ENCODE peak calls at places on chromosomes 3 and 15, in five cellular contexts. One of them, this sample, is unnamed.

GRCh38 chr3:117763561-117763960 is 1054.0 kb downstream of the TUSC7 start:
- DNase-seq in HCT116: no peak
- DNase-seq in GM12891: no peak
- DNase-seq in transverse colon: no peak
- DNase-seq in stomach: no peak
- DNase-seq in this sample: no peak

GRCh38 chr3:66803706-66804496 is 194.2 kb upstream of the KBTBD8 start:
- DNase-seq in HCT116: no peak
- DNase-seq in GM12891: no peak
- DNase-seq in transverse colon: no peak
- DNase-seq in stomach: no peak
- DNase-seq in this sample: no peak

GRCh38 chr15:64528871-64529270 is 68.5 kb downstream of the ZNF609 start:
- DNase-seq in HCT116: no peak
- DNase-seq in GM12891: no peak
- DNase-seq in transverse colon: no peak
- DNase-seq in stomach: no peak
- DNase-seq in this sample: no peak

GRCh38 chr15:94041731-94042130 is 189.6 kb upstream of the MCTP2 start:
- DNase-seq in HCT116: no peak
- DNase-seq in GM12891: no peak
- DNase-seq in transverse colon: no peak
- DNase-seq in stomach: no peak
- DNase-seq in this sample: no peak

GRCh38 chr3:15017191-15017590 is 47.9 kb downstream of the MRPS25 start:
- DNase-seq in HCT116: no peak
- DNase-seq in GM12891: no peak
- DNase-seq in transverse colon: no peak
- DNase-seq in stomach: no peak
- DNase-seq in this sample: no peak

GRCh38 chr3:133547432-133548041 is 25.9 kb upstream of the CDV3 start:
- DNase-seq in HCT116: no peak
- DNase-seq in GM12891: no peak
- DNase-seq in transverse colon: no peak
- DNase-seq in stomach: peak; percentile 78
- DNase-seq in this sample: no peak

GRCh38 chr3:62376906-62377865 is 3.8 kb upstream of the FEZF2 start:
- DNase-seq in HCT116: no peak
- DNase-seq in GM12891: no peak
- DNase-seq in transverse colon: no peak
- DNase-seq in stomach: no peak
- DNase-seq in this sample: no peak

GRCh38 chr15:100794008-100794407 is 85.6 kb upstream of the ALDH1A3 start:
- DNase-seq in HCT116: no peak
- DNase-seq in GM12891: no peak
- DNase-seq in transverse colon: no peak
- DNase-seq in stomach: no peak
- DNase-seq in this sample: no peak

GRCh38 chr3:113663761-113664160 is 32.7 kb downstream of the USF3 start:
- DNase-seq in HCT116: no peak
- DNase-seq in GM12891: no peak
- DNase-seq in transverse colon: no peak
- DNase-seq in stomach: no peak
- DNase-seq in this sample: no peak
- TF ChIP-seq POLR2A in HCT116: no peak
- TF ChIP-seq POLR2A in GM12891: no peak
- TF ChIP-seq POLR2A in transverse colon: no peak
- TF ChIP-seq POLR2A in stomach: no peak
- TF ChIP-seq POLR2A in this sample: no peak

GRCh38 chr3:49716691-49717538 is 2.6 kb downstream of the AMIGO3 start:
- DNase-seq in HCT116: no peak
- DNase-seq in GM12891: no peak
- DNase-seq in transverse colon: no peak
- DNase-seq in stomach: no peak
- DNase-seq in this sample: no peak
- TF ChIP-seq POLR2A in HCT116: no peak
- TF ChIP-seq POLR2A in GM12891: no peak
- TF ChIP-seq POLR2A in transverse colon: no peak
- TF ChIP-seq POLR2A in stomach: no peak
- TF ChIP-seq POLR2A in this sample: no peak

DNA sequence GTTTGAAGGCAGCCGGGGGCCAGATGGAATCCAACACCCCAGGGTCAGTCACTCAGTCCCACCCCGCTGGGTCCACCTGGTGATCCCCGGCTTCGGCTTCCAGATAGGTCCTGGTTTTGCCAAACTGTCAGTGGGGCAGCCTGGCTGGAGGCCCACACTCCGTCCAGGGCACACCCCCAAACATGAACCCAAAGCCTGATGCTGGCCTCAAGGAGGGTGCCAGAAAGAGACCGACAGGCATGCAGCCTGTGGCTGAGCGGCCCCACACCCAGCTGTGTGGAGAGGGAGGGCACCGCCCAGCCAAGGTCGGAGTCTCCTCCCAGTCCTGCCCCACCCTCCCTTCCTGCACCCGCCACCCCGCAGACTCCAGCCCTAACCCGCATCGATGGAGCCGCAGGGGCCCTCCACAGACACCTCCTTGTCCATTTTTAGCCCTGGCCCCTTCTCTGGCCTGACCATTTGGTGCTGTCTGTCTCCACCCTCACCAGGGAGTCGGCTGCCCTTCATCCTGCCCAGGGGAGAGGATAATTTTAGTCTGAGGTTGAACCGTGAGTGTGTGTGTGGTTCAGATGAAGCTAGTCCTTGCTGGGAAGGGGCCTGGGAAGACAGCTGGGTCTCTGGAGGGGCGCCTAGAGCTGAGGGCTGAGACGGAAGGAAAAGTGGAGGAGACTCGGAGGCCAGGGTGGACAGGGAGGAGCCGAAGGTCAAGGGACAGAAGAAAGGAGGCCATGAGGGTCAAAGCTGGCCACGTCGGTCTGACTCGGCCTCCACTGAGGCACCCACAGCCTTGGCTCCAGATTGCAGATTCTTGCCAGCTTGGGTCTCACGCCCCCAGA is 23.1 kb downstream of the TNK2 start:
- DNase-seq in HCT116: no peak
- DNase-seq in GM12891: no peak
- DNase-seq in transverse colon: peak; percentile 71
- DNase-seq in stomach: no peak
- DNase-seq in this sample: peak; percentile 29
- TF ChIP-seq POLR2A in HCT116: no peak
- TF ChIP-seq POLR2A in GM12891: no peak
- TF ChIP-seq POLR2A in transverse colon: no peak
- TF ChIP-seq POLR2A in stomach: no peak
- TF ChIP-seq POLR2A in this sample: no peak

GRCh38 chr3:129892857-129893615 is 475 bp downstream of the TMCC1 start:
- DNase-seq in HCT116: no peak
- DNase-seq in GM12891: peak; percentile 68
- DNase-seq in transverse colon: peak; percentile 74
- DNase-seq in stomach: no peak
- DNase-seq in this sample: peak; percentile 87

GRCh38 chr3:129892486-129892856 is 1.0 kb downstream of the TMCC1 start:
- DNase-seq in HCT116: no peak
- DNase-seq in GM12891: no peak
- DNase-seq in transverse colon: no peak
- DNase-seq in stomach: no peak
- DNase-seq in this sample: no peak

GRCh38 chr3:129893616-129894070 is at the start of gene TMCC1:
- DNase-seq in HCT116: peak; percentile 89
- DNase-seq in GM12891: peak; percentile 86
- DNase-seq in transverse colon: peak; percentile 92
- DNase-seq in stomach: peak; percentile 93
- DNase-seq in this sample: peak; percentile 95

GRCh38 chr3:129897026-129897425 is 3.5 kb upstream of the TMCC1 start:
- DNase-seq in HCT116: no peak
- DNase-seq in GM12891: no peak
- DNase-seq in transverse colon: no peak
- DNase-seq in stomach: no peak
- DNase-seq in this sample: no peak
- TF ChIP-seq POLR2A in HCT116: no peak
- TF ChIP-seq POLR2A in GM12891: no peak
- TF ChIP-seq POLR2A in transverse colon: no peak
- TF ChIP-seq POLR2A in stomach: no peak
- TF ChIP-seq POLR2A in this sample: no peak

GRCh38 chr3:159904911-159905310 is 83.7 kb upstream of the IL12A start:
- DNase-seq in HCT116: no peak
- DNase-seq in GM12891: no peak
- DNase-seq in transverse colon: no peak
- DNase-seq in stomach: no peak
- DNase-seq in this sample: no peak
- TF ChIP-seq POLR2A in HCT116: no peak
- TF ChIP-seq POLR2A in GM12891: no peak
- TF ChIP-seq POLR2A in transverse colon: no peak
- TF ChIP-seq POLR2A in stomach: no peak
- TF ChIP-seq POLR2A in this sample: no peak

DNA sequence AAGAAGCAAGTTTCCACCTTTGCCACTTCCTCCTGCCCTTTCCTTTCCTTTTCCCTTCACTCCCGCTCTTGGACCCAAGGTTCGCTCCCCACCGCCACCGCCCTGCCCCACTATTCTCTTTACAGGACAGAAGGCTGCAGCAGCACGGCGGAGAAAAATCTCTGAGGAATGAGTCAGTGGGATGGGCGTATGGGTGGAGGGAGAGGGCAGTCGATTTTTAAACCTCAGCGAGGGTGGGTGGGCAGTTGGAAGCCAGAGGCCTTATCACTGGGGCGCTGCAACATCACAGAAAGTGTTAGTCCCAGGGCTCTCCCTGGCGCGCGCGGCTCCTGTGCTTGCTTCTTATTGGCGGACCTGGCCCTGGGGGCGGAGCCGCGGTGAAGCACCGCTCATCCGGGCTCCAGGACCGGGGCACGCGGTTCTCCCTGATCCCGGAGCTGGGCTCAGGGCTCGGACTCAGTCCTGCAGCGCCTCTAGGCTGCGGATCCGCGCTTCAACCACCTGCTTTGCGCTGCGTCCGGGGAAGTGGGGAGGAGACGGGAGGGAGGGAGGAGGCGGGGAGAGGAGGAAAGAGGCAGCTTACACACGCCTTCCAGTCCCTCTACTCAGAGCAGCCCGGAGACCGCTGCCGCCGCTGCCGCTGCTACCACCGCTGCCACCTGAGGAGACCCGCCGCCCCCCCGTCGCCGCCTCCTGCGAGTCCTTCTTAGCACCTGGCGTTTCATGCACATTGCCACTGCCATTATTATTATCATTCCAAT is at the start of gene ALCAM:
- DNase-seq in HCT116: peak; percentile 97
- DNase-seq in GM12891: peak; percentile 49
- DNase-seq in transverse colon: peak; percentile 93
- DNase-seq in stomach: peak; percentile 96
- DNase-seq in this sample: peak; percentile 39
- TF ChIP-seq POLR2A in HCT116: no peak
- TF ChIP-seq POLR2A in GM12891: peak; percentile 48
- TF ChIP-seq POLR2A in transverse colon: peak; percentile 87
- TF ChIP-seq POLR2A in stomach: peak; percentile 90
- TF ChIP-seq POLR2A in this sample: no peak

GRCh38 chr3:53161345-53161819 is 373 bp downstream of the PRKCD start:
- DNase-seq in HCT116: no peak
- DNase-seq in GM12891: no peak
- DNase-seq in transverse colon: peak; percentile 57
- DNase-seq in stomach: no peak
- DNase-seq in this sample: peak; percentile 38

GRCh38 chr3:53161820-53162671 is 1.0 kb downstream of the PRKCD start:
- DNase-seq in HCT116: no peak
- DNase-seq in GM12891: peak; percentile 68
- DNase-seq in transverse colon: peak; percentile 57
- DNase-seq in stomach: no peak
- DNase-seq in this sample: peak; percentile 43

GRCh38 chr3:53159415-53160135 is 1.4 kb upstream of the PRKCD start:
- DNase-seq in HCT116: no peak
- DNase-seq in GM12891: no peak
- DNase-seq in transverse colon: peak; percentile 91
- DNase-seq in stomach: peak; percentile 94
- DNase-seq in this sample: no peak

GRCh38 chr3:53160335-53160659 is 712 bp upstream of the PRKCD start:
- DNase-seq in HCT116: no peak
- DNase-seq in GM12891: no peak
- DNase-seq in transverse colon: no peak
- DNase-seq in stomach: no peak
- DNase-seq in this sample: no peak

DNA sequence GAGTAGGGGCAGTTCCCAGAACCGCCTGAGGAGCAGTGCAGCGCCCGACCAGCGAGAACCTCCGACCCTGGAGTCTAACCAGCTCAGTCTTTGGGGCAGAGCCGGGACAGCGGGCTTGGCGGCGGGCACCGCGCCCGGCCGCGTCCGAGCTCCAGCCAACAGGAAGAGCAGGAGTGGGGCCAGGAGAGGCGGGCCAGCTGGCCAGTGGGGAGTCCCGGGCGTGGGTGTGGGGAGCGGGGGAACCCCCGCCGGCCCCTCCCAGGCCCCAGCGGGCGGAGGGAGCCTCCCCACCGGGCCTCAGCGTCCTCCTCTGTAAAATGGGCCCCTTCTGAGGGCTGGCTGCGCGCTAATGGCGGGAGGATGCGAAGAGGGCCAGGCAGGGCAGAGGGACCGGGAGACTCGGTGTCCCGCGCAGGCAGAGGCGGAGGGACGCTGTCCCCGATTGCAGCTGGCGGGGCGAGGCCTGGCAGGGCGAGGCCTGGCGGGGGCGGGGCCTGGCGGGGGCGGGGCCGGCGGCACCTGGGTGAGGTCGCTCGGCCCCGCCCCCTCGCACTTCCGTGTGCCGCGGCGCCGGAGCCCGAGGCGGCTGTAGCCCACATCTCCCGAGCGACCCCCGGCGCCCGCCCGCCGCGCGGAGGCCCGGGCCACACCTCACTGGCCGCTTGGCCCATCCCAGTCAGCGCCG is at the start of gene PRKCD:
- DNase-seq in HCT116: peak; percentile 37
- DNase-seq in GM12891: peak; percentile 96
- DNase-seq in transverse colon: peak; percentile 92
- DNase-seq in stomach: peak; percentile 91
- DNase-seq in this sample: peak; percentile 75
- TF ChIP-seq POLR2A in HCT116: no peak
- TF ChIP-seq POLR2A in GM12891: peak; percentile 56
- TF ChIP-seq POLR2A in transverse colon: peak; percentile 91
- TF ChIP-seq POLR2A in stomach: peak; percentile 31
- TF ChIP-seq POLR2A in this sample: no peak

GRCh38 chr3:32423956-32424558 is 32.4 kb downstream of the CMTM7 start:
- DNase-seq in HCT116: no peak
- DNase-seq in GM12891: no peak
- DNase-seq in transverse colon: no peak
- DNase-seq in stomach: no peak
- DNase-seq in this sample: peak; percentile 32

GRCh38 chr3:32422943-32423342 is 31.3 kb downstream of the CMTM7 start:
- DNase-seq in HCT116: no peak
- DNase-seq in GM12891: no peak
- DNase-seq in transverse colon: no peak
- DNase-seq in stomach: no peak
- DNase-seq in this sample: no peak

GRCh38 chr3:32423534-32423933 is 31.9 kb downstream of the CMTM7 start:
- DNase-seq in HCT116: no peak
- DNase-seq in GM12891: no peak
- DNase-seq in transverse colon: no peak
- DNase-seq in stomach: no peak
- DNase-seq in this sample: no peak

GRCh38 chr3:32421185-32421584 is 29.5 kb downstream of the CMTM7 start:
- DNase-seq in HCT116: peak; percentile 7
- DNase-seq in GM12891: no peak
- DNase-seq in transverse colon: no peak
- DNase-seq in stomach: no peak
- DNase-seq in this sample: no peak

GRCh38 chr3:32421991-32422859 is 30.6 kb downstream of the CMTM7 start:
- DNase-seq in HCT116: peak; percentile 81
- DNase-seq in GM12891: no peak
- DNase-seq in transverse colon: peak; percentile 91
- DNase-seq in stomach: peak; percentile 97
- DNase-seq in this sample: no peak
- TF ChIP-seq POLR2A in HCT116: no peak
- TF ChIP-seq POLR2A in GM12891: no peak
- TF ChIP-seq POLR2A in transverse colon: no peak
- TF ChIP-seq POLR2A in stomach: no peak
- TF ChIP-seq POLR2A in this sample: no peak